ENCODE peak calls at places on chromosomes 2 and 18, in eight cellular contexts. V is naive thymus-derived CD4-positive, alpha-beta T cell; Q is bronchial epithelial cell; I is uterus; P is Caco-2; U is effector memory CD4-positive, alpha-beta T cell; N is left ventricle myocardium inferior; O is SJSA1. F is an unnamed sample. For H3K27me3 and H3K36me3, the result is how much of the 10 kb centered on the place peaks cover.

GRCh38 chr2:54546518-54546917 is 90.4 kb downstream of the SPTBN1 start:
- DNase-seq in V (no peak), Q (no peak), I (no peak), P (no peak), U (no peak), N (no peak), O (no peak), F (no peak)

GRCh38 chr2:169203952-169204351 is 134.6 kb downstream of the DHRS9 start:
- DNase-seq in V (no peak), Q (no peak), I (no peak), P (no peak), U (no peak), N (no peak), O (no peak), F (no peak)

GRCh38 chr2:1581965-1582625 is 162.2 kb downstream of the PXDN start:
- DNase-seq in V (no peak), Q (peak), I (no peak), P (no peak), U (no peak), N (no peak), O (no peak), F (no peak)

GRCh38 chr2:105597831-105598293 is 146.8 kb upstream of the NCK2 start:
- DNase-seq in V (no peak), Q (no peak), I (no peak), P (no peak), U (no peak), N (no peak), O (no peak), F (no peak)

GRCh38 chr2:69893684-69894481 is at the start of gene SNRNP27:
- DNase-seq in V (peak), Q (peak), I (peak), P (peak), U (peak), N (peak), O (peak), F (peak)

GRCh38 chr18:23307567-23308295 is 145.4 kb upstream of the RIOK3 start:
- DNase-seq in V (no peak), Q (no peak), I (peak), P (no peak), U (no peak), N (no peak), O (peak), F (no peak)

GRCh38 chr2:46012618-46013240 is 284.5 kb upstream of the EPAS1 start:
- DNase-seq in V (no peak), Q (peak), I (no peak), P (no peak), U (no peak), N (no peak), O (no peak), F (no peak)

GRCh38 chr2:119282966-119283511 is 59.4 kb downstream of the STEAP3 start:
- DNase-seq in V (no peak), Q (no peak), I (no peak), P (no peak), U (no peak), N (peak), O (no peak), F (no peak)

GRCh38 chr2:199977984-199978415 is 22.6 kb downstream of the MAIP1 start:
- DNase-seq in V (no peak), Q (peak), I (no peak), P (peak), U (no peak), N (no peak), O (no peak), F (peak)

GRCh38 chr2:210222607-210223006 is 2.6 kb downstream of the ACADL start:
- DNase-seq in V (no peak), Q (no peak), I (no peak), P (no peak), U (no peak), N (no peak), O (no peak), F (no peak)

GRCh38 chr2:85148190-85148589 is 15.0 kb downstream of the TCF7L1 start:
- DNase-seq in V (no peak), Q (no peak), I (no peak), P (no peak), U (no peak), N (no peak), O (no peak), F (no peak)

GRCh38 chr2:137672961-137673552 is 291.2 kb upstream of the HNMT start:
- DNase-seq in V (no peak), Q (no peak), I (no peak), P (no peak), U (no peak), N (no peak), O (no peak), F (no peak)

DNA sequence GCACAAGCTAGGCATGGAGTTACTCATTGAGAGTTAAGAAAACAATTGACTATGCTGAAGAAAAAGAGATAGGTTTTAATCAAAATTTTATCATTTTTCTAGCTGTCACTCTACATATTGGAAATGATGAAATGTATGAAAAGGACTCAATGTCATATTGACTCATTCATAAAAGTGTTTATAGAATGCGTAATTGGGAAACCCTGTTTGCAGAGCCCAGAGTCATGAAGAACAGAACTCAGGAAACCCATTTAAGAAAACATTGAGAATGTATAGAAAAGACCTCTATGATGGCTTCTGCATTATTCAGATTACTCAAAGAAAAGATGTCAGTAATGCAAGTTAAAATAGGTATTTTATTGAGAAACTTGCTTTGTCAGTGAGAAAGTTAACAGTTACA is 36.4 kb downstream of the SCRN3 start:
- DNase-seq in V (no peak), Q (no peak), I (no peak), P (no peak), U (no peak), N (no peak), O (no peak), F (no peak)
- H3K27me3 ChIP-seq in V (under half), Q (under half), I (under half), P (under half), U (under half), N (under half), O (under half), F (under half)

GRCh38 chr2:172087191-172087779 is 2.0 kb downstream of the DLX1 start:
- DNase-seq in V (no peak), Q (no peak), I (no peak), P (no peak), U (no peak), N (no peak), O (no peak), F (no peak)
- H3K4me3 ChIP-seq in V (no peak), Q (no peak), I (no peak), P (no peak), U (no peak), N (peak), O (no peak), F (no peak)

GRCh38 chr2:100250645-100251044 is 71.7 kb downstream of the LONRF2 start:
- DNase-seq in V (no peak), Q (no peak), I (no peak), P (no peak), U (no peak), N (no peak), O (no peak), F (no peak)

GRCh38 chr2:100252811-100253698 is 69.2 kb downstream of the LONRF2 start:
- DNase-seq in V (no peak), Q (no peak), I (no peak), P (no peak), U (no peak), N (peak), O (no peak), F (peak)

GRCh38 chr2:100256416-100256815 is 65.9 kb downstream of the LONRF2 start:
- DNase-seq in V (no peak), Q (no peak), I (no peak), P (no peak), U (no peak), N (no peak), O (peak), F (no peak)

GRCh38 chr2:100254646-100255210 is 67.6 kb downstream of the LONRF2 start:
- DNase-seq in V (no peak), Q (no peak), I (no peak), P (no peak), U (no peak), N (no peak), O (peak), F (no peak)

GRCh38 chr2:100253786-100254185 is 68.5 kb downstream of the LONRF2 start:
- DNase-seq in V (no peak), Q (no peak), I (no peak), P (no peak), U (no peak), N (no peak), O (no peak), F (no peak)
- H3K36me3 ChIP-seq in V (under half), Q (under half), I (under half), P (under half), U (under half), N (under half), O (under half), F (under half)

GRCh38 chr2:44932079-44932478 is 9.4 kb upstream of the SIX3 start:
- DNase-seq in V (no peak), Q (no peak), I (no peak), P (no peak), U (no peak), N (no peak), O (no peak), F (no peak)
- H3K27me3 ChIP-seq in V (under half), Q (half or more), I (half or more), P (under half), U (half or more), N (half or more), O (under half), F (half or more)

DNA sequence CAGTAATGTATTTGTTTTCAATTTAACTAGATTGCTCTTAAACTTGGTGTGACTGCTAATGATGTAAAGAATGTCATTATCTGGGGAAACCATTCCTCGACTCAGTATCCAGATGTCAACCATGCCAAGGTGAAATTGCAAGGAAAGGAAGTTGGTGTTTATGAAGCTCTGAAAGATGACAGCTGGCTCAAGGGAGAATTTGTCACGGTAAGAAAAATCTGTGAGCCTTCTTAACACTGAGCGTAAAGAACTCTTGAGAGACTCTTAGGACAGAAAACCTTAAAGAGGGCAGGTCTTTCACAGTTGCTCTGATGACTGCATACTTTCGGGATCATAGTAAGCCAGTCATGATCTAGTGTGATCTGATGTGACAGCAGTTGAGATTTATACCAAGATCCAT is 15.9 kb downstream of the MDH1 start:
- DNase-seq in V (no peak), Q (no peak), I (no peak), P (no peak), U (no peak), N (no peak), O (no peak), F (no peak)
- H3K4me3 ChIP-seq in V (no peak), Q (no peak), I (no peak), P (no peak), U (no peak), N (no peak), O (no peak), F (no peak)

GRCh38 chr2:12738112-12738485 is 21.4 kb downstream of the TRIB2 start:
- DNase-seq in V (no peak), Q (no peak), I (no peak), P (no peak), U (no peak), N (no peak), O (no peak), F (no peak)
- H3K36me3 ChIP-seq in V (under half), Q (under half), I (under half), P (under half), U (half or more), N (half or more), O (half or more), F (under half)

GRCh38 chr2:70897977-70898226 is 37.8 kb upstream of the ATP6V1B1 start:
- DNase-seq in V (no peak), Q (no peak), I (no peak), P (no peak), U (no peak), N (no peak), O (no peak), F (no peak)
- H3K27me3 ChIP-seq in V (under half), Q (under half), I (half or more), P (under half), U (half or more), N (half or more), O (half or more), F (half or more)